ENCODE peak calls at places on chromosomes 7 and 10, in eight cellular contexts. R, P, U, L, Z, K, H and I are unnamed samples.
A peak's percentile ranks its signal among the peaks of the same experiment; 100 is the strongest.

GRCh38 chr10:71831646-71832552 is 19.2 kb downstream of the PSAP start:
- ATAC-seq in Z (no peak), R (no peak), U (peak; percentile 40), H (no peak), P (no peak), L (no peak), K (no peak), I (no peak)

GRCh38 chr10:103882285-103883007 is 27.1 kb upstream of the SH3PXD2A start:
- ATAC-seq in R (no peak), P (no peak), K (no peak), H (no peak), L (no peak), U (no peak), Z (peak; percentile 24), I (no peak)

GRCh38 chr10:62016477-62017140 is 115.1 kb downstream of the ARID5B start:
- ATAC-seq in R (no peak), H (no peak), P (peak; percentile 87), K (no peak), L (no peak), U (no peak), Z (peak; percentile 37), I (peak; percentile 52)

GRCh38 chr10:13056461-13057077 is 43.4 kb upstream of the OPTN start:
- ATAC-seq in K (no peak), H (no peak), U (peak; percentile 84), Z (no peak), P (no peak), L (peak; percentile 75), R (no peak), I (no peak)

GRCh38 chr7:127892488-127893314 is 138.5 kb downstream of the LRRC4 start:
- ATAC-seq in K (no peak), L (no peak), R (no peak), Z (no peak), U (no peak), H (no peak), P (no peak), I (no peak)

GRCh38 chr7:128201690-128202085 is 39.4 kb upstream of the LEP start:
- ATAC-seq in U (no peak), K (no peak), P (no peak), R (no peak), H (no peak), Z (no peak), L (no peak), I (no peak)

GRCh38 chr7:73974101-73974947 is 53.6 kb upstream of the ELN start:
- ATAC-seq in K (no peak), P (no peak), L (no peak), U (no peak), Z (no peak), R (no peak), H (no peak), I (no peak)

GRCh38 chr7:76231583-76231982 is 29.9 kb downstream of the SRRM3 start:
- ATAC-seq in R (no peak), U (no peak), Z (no peak), K (no peak), L (no peak), P (no peak), H (no peak), I (no peak)

GRCh38 chr7:159068893-159069448 is 75.7 kb downstream of the VIPR2 start:
- ATAC-seq in U (peak; percentile 34), K (no peak), Z (no peak), L (no peak), R (peak; percentile 16), P (no peak), H (no peak), I (no peak)

GRCh38 chr7:142855756-142856564 is 1.1 kb downstream of the EPHB6 start:
- ATAC-seq in Z (peak; percentile 26), U (no peak), L (peak; percentile 7), R (no peak), K (no peak), P (peak; percentile 54), H (peak; percentile 69), I (peak; percentile 58)
- H3K27ac ChIP-seq in Z (no peak overlapping the region), U (no peak overlapping the region), L (no peak overlapping the region), R (no peak overlapping the region), K (no peak overlapping the region), P (no peak overlapping the region), H (peak overlapping the region; percentile 41), I (peak overlapping the region; percentile 83)

GRCh38 chr7:97145068-97145467 is 27.6 kb downstream of the SDHAF3 start:
- ATAC-seq in K (no peak), P (no peak), R (no peak), Z (no peak), U (no peak), H (no peak), L (no peak), I (no peak)
- TF ChIP-seq CTCF in K (peak; percentile 48), P (peak; percentile 50), R (no peak), Z (no peak), U (peak; percentile 56), H (peak; percentile 51), L (peak; percentile 36), I (peak; percentile 25)

GRCh38 chr10:11173062-11173461 is 155.4 kb downstream of the CELF2 start:
- ATAC-seq in L (no peak), R (no peak), Z (no peak), U (no peak), K (no peak), H (no peak), P (no peak), I (no peak)
- H3K4me3 ChIP-seq in L (no peak overlapping the region), R (no peak overlapping the region), Z (peak overlapping the region; percentile 75), U (no peak overlapping the region), K (no peak overlapping the region), H (no peak overlapping the region), P (peak overlapping the region; percentile 4), I (no peak overlapping the region)

DNA sequence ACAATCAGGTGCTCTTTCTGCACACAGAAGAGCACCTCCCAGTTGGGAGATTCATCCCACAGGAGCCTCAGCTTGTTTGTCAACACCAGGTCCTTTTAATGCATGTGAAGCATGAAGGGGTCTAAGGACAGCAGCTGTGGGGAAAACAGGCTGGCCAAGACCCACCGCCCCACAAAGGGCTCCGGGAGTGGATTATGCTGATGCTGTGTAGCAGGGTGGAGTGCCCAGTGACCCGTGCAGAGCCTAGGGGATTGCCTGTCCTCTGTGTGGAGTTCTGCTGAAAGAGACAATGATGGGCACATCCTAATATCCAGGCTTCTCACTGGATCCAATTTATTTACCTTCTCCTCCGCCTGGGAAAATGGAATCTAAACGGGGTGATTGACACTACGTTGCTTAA is 74.0 kb downstream of the PIP4K2A start:
- ATAC-seq in H (no peak), P (no peak), L (no peak), Z (no peak), R (no peak), K (no peak), U (no peak), I (no peak)
- H3K27ac ChIP-seq in H (no peak overlapping the region), P (no peak overlapping the region), L (no peak overlapping the region), Z (no peak overlapping the region), R (no peak overlapping the region), K (no peak overlapping the region), U (no peak overlapping the region), I (no peak overlapping the region)

GRCh38 chr10:128173383-128173782 is 47.2 kb upstream of the MKI67 start:
- ATAC-seq in P (no peak), H (no peak), K (no peak), L (no peak), U (peak; percentile 72), Z (no peak), R (no peak), I (no peak)

GRCh38 chr10:128172756-128173155 is 46.5 kb upstream of the MKI67 start:
- ATAC-seq in Z (no peak), U (no peak), R (no peak), K (no peak), H (no peak), L (no peak), P (no peak), I (no peak)

GRCh38 chr10:128180843-128181242 is 54.6 kb upstream of the MKI67 start:
- ATAC-seq in K (no peak), L (no peak), P (no peak), U (no peak), Z (no peak), H (no peak), R (no peak), I (no peak)

GRCh38 chr10:128174581-128175559 is 48.6 kb upstream of the MKI67 start:
- ATAC-seq in R (no peak), H (no peak), L (peak; percentile 40), P (no peak), K (no peak), U (no peak), Z (no peak), I (no peak)

GRCh38 chr10:128178319-128178937 is 52.2 kb upstream of the MKI67 start:
- ATAC-seq in P (peak; percentile 75), K (peak; percentile 97), R (no peak), H (no peak), U (peak; percentile 98), Z (no peak), L (peak; percentile 95), I (no peak)
- TF ChIP-seq CTCF in P (peak; percentile 34), K (peak; percentile 91), R (no peak), H (no peak), U (peak; percentile 60), Z (no peak), L (peak; percentile 65), I (no peak)

GRCh38 chr10:132231656-132232552 is 45.2 kb downstream of the DPYSL4 start:
- ATAC-seq in L (no peak), R (no peak), K (no peak), P (no peak), H (no peak), U (no peak), Z (no peak), I (no peak)
- H3K4me3 ChIP-seq in L (no peak overlapping the region), R (no peak overlapping the region), K (no peak overlapping the region), P (no peak overlapping the region), H (no peak overlapping the region), U (no peak overlapping the region), Z (no peak overlapping the region), I (no peak overlapping the region)

DNA sequence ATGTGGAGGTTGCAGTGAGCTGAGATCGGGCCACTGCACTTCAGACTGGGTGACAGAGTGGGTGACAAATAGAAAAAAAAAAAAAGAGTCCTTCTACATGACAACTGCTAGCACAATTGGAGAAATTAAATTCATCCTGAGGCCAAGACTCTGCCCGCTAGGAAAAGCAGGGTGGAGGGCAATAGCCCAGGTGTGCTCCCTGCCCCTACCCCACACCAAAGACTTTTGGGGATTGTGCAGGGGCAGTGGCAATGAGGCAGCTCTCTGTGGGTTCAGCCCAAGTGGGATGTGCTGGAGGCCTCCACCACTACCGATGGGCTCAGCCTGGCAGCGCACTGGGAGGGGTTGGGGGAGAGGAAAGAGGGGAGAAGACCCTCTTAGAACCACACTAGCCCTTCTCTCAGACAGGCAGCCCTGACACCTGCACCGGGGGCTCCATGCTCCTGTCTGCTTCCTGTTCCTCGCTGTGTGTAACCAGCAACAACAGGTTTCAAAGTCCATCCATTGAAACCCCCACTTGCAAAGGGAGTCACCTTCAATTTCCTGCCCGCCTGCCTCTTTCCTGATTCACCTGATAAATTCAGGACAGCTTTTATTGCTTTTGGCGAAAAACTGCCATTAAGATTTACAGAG is 61.1 kb downstream of the TMEM209 start:
- ATAC-seq in H (peak; percentile 36), K (no peak), Z (no peak), R (no peak), P (no peak), L (peak; percentile 78), U (no peak), I (no peak)
- H3K27ac ChIP-seq in H (no peak overlapping the region), K (no peak overlapping the region), Z (no peak overlapping the region), R (no peak overlapping the region), P (peak overlapping the region; percentile 73), L (peak overlapping the region; percentile 53), U (peak overlapping the region; percentile 54), I (no peak overlapping the region)